ENCODE peak calls at places on chromosomes 1 and 21, in five cellular contexts. D is prostate gland, H is stomach, U is cardiac muscle cell, S is hepatocyte. N is an unnamed sample. For H3K4me1, the result is how much of the 10 kb centered on the place peaks cover.

GRCh38 chr1:54588377-54588776 is 34.9 kb downstream of the FAM151A start:
- DNase-seq in D (no peak), H (no peak), U (no peak), S (no peak), N (no peak)

GRCh38 chr21:33541105-33541711 is 709 bp downstream of the GART start:
- DNase-seq in D (no peak), H (no peak), U (peak), S (no peak), N (peak)

GRCh38 chr1:193626695-193627094 is 440.3 kb upstream of the B3GALT2 start:
- DNase-seq in D (no peak), H (no peak), U (no peak), S (no peak), N (no peak)

GRCh38 chr1:201316556-201316955 is 33.2 kb downstream of the PKP1 start:
- DNase-seq in D (no peak), H (no peak), U (no peak), S (no peak), N (no peak)

GRCh38 chr1:117653732-117654484 is 48.1 kb downstream of the TENT5C start:
- DNase-seq in D (no peak), H (no peak), U (no peak), S (no peak), N (no peak)

GRCh38 chr1:30902653-30903290 is 5.8 kb downstream of the SDC3 start:
- DNase-seq in D (no peak), H (no peak), U (no peak), S (no peak), N (no peak)

GRCh38 chr1:159829822-159830455 is 3.3 kb downstream of the SLAMF8 start:
- DNase-seq in D (no peak), H (no peak), U (peak), S (peak), N (no peak)

GRCh38 chr1:3415260-3415952 is 39.1 kb upstream of the ARHGEF16 start:
- DNase-seq in D (no peak), H (no peak), U (no peak), S (no peak), N (no peak)

GRCh38 chr1:111990878-111991760 is 1.7 kb upstream of the KCND3 start:
- DNase-seq in D (peak), H (peak), U (peak), S (peak), N (peak)

GRCh38 chr1:41500378-41500777 is 15.9 kb upstream of the EDN2 start:
- DNase-seq in D (peak), H (peak), U (no peak), S (no peak), N (peak)

GRCh38 chr1:37255111-37255795 is 219.1 kb upstream of the ZC3H12A start:
- DNase-seq in D (no peak), H (no peak), U (peak), S (peak), N (no peak)

GRCh38 chr21:45515241-45516061 is 26.8 kb downstream of the SLC19A1 start:
- DNase-seq in D (no peak), H (no peak), U (no peak), S (no peak), N (no peak)

GRCh38 chr1:185670187-185670627 is 64.0 kb upstream of the HMCN1 start:
- DNase-seq in D (peak), H (peak), U (peak), S (peak), N (peak)

GRCh38 chr21:28742527-28742926 is 250.2 kb downstream of the LTN1 start:
- DNase-seq in D (no peak), H (no peak), U (peak), S (no peak), N (no peak)

GRCh38 chr1:47418122-47418521 is 2.0 kb downstream of the FOXE3 start:
- DNase-seq in D (no peak), H (no peak), U (no peak), S (no peak), N (no peak)

GRCh38 chr1:115329965-115330364 is 8.1 kb downstream of the NGF start:
- DNase-seq in D (no peak), H (no peak), U (no peak), S (no peak), N (no peak)

GRCh38 chr1:50490640-50491039 is 67.4 kb upstream of the DMRTA2 start:
- DNase-seq in D (no peak), H (no peak), U (no peak), S (no peak), N (no peak)

GRCh38 chr1:158507511-158507910 is 35.5 kb downstream of the OR10R2 start:
- DNase-seq in D (no peak), H (no peak), U (no peak), S (no peak), N (no peak)

GRCh38 chr1:201456499-201457309 is 12.3 kb downstream of the PHLDA3 start:
- DNase-seq in D (peak), H (no peak), U (peak), S (peak), N (no peak)

GRCh38 chr1:24932284-24932683 is 2.2 kb upstream of the RUNX3 start:
- DNase-seq in D (no peak), H (peak), U (peak), S (peak), N (peak)

GRCh38 chr1:6222644-6223043 is 13.1 kb downstream of the ICMT start:
- DNase-seq in D (no peak), H (no peak), U (peak), S (peak), N (peak)

GRCh38 chr21:31351438-31351837 is 7.4 kb upstream of the TIAM1 start:
- DNase-seq in D (no peak), H (no peak), U (peak), S (peak), N (no peak)

GRCh38 chr1:159005676-159006075 is 4.0 kb upstream of the IFI16 start:
- DNase-seq in D (no peak), H (no peak), U (peak), S (no peak), N (no peak)

GRCh38 chr1:234869182-234870019 is 259.2 kb downstream of the TOMM20 start:
- DNase-seq in D (no peak), H (no peak), U (no peak), S (no peak), N (no peak)

GRCh38 chr1:35691080-35691479 is 27.6 kb downstream of the C1orf216 start:
- DNase-seq in D (no peak), H (no peak), U (no peak), S (no peak), N (no peak)

GRCh38 chr1:172997941-172998361 is 52.8 kb downstream of the TNFSF18 start:
- DNase-seq in D (no peak), H (no peak), U (peak), S (no peak), N (no peak)

GRCh38 chr1:244060691-244061090 is 9.6 kb downstream of the ZBTB18 start:
- DNase-seq in D (no peak), H (no peak), U (no peak), S (no peak), N (peak)

GRCh38 chr1:55212349-55213028 is 2.7 kb downstream of the USP24 start:
- DNase-seq in D (no peak), H (no peak), U (no peak), S (no peak), N (peak)

GRCh38 chr1:234654002-234654733 is 44.2 kb upstream of the IRF2BP2 start:
- DNase-seq in D (no peak), H (no peak), U (no peak), S (no peak), N (no peak)

GRCh38 chr21:26846036-26846931 is 1.1 kb upstream of the ADAMTS1 start:
- DNase-seq in D (peak), H (peak), U (peak), S (peak), N (peak)

GRCh38 chr1:65368403-65368802 is 52.1 kb upstream of the LEPR start:
- DNase-seq in D (no peak), H (no peak), U (no peak), S (no peak), N (no peak)
- H3K27ac ChIP-seq in D (no peak), H (no peak), U (no peak), S (no peak), N (no peak)

GRCh38 chr1:51514733-51515132 is 4.3 kb downstream of the EPS15 start:
- DNase-seq in D (no peak), H (no peak), U (no peak), S (no peak), N (peak)

GRCh38 chr1:51512611-51513010 is 6.5 kb downstream of the EPS15 start:
- DNase-seq in D (no peak), H (no peak), U (no peak), S (no peak), N (no peak)

GRCh38 chr1:51509773-51510172 is 9.3 kb downstream of the EPS15 start:
- DNase-seq in D (no peak), H (no peak), U (no peak), S (no peak), N (no peak)

GRCh38 chr1:51515312-51515960 is 3.6 kb downstream of the EPS15 start:
- DNase-seq in D (no peak), H (no peak), U (no peak), S (no peak), N (no peak)

DNA sequence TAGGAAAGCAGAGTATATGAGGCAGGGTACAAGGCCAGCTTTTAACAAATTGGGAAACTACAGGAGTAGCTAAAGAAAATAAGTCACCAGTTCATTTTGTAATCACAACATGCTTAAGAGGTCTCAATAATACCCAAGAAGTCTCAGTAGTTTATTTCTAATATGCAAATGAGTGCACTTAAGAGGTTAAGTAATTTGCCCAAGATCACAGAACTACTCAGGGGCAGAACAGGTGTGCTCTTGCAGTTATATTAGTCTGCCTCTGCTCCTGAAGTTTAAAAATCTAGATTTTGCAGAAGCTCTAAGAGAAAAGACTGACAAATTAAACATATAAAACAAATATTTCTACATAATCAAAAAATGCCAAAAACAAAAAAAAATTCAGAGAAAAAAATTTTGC is 6.9 kb downstream of the EPS15 start:
- DNase-seq in D (no peak), H (no peak), U (no peak), S (no peak), N (no peak)
- H3K4me1 ChIP-seq in D (under half), H (under half), U (under half), S (under half), N (under half)

GRCh38 chr1:240404286-240404685 is 207.7 kb downstream of the GREM2 start:
- DNase-seq in D (no peak), H (no peak), U (no peak), S (no peak), N (no peak)
- H3K27ac ChIP-seq in D (no peak), H (no peak), U (no peak), S (peak), N (no peak)

GRCh38 chr21:34878940-34879339 is 170.2 kb downstream of the RUNX1 start:
- DNase-seq in D (no peak), H (no peak), U (no peak), S (no peak), N (no peak)

GRCh38 chr21:34878501-34878900 is 170.6 kb downstream of the RUNX1 start:
- DNase-seq in D (no peak), H (peak), U (no peak), S (no peak), N (peak)

GRCh38 chr21:34881894-34882371 is 167.2 kb downstream of the RUNX1 start:
- DNase-seq in D (no peak), H (no peak), U (peak), S (no peak), N (no peak)

GRCh38 chr21:34881421-34881820 is 167.7 kb downstream of the RUNX1 start:
- DNase-seq in D (no peak), H (no peak), U (peak), S (no peak), N (no peak)

GRCh38 chr21:34880401-34880800 is 168.7 kb downstream of the RUNX1 start:
- DNase-seq in D (no peak), H (no peak), U (no peak), S (no peak), N (no peak)
- H3K4me1 ChIP-seq in D (under half), H (under half), U (under half), S (under half), N (under half)

GRCh38 chr1:98903726-98904125 is 100.9 kb downstream of the PLPPR5 start:
- DNase-seq in D (no peak), H (no peak), U (peak), S (no peak), N (no peak)
- H3K27ac ChIP-seq in D (no peak), H (no peak), U (no peak), S (no peak), N (no peak)

GRCh38 chr1:218371927-218372672 is 27.0 kb downstream of the TGFB2 start:
- DNase-seq in D (no peak), H (no peak), U (peak), S (no peak), N (no peak)

GRCh38 chr1:218377143-218377660 is 32.1 kb downstream of the TGFB2 start:
- DNase-seq in D (peak), H (no peak), U (peak), S (no peak), N (no peak)

GRCh38 chr1:218374401-218374848 is 29.3 kb downstream of the TGFB2 start:
- DNase-seq in D (no peak), H (no peak), U (peak), S (no peak), N (no peak)

GRCh38 chr1:218376722-218377121 is 31.6 kb downstream of the TGFB2 start:
- DNase-seq in D (no peak), H (no peak), U (no peak), S (no peak), N (no peak)

GRCh38 chr1:218374972-218375371 is 29.8 kb downstream of the TGFB2 start:
- DNase-seq in D (no peak), H (no peak), U (peak), S (no peak), N (no peak)
- H3K4me1 ChIP-seq in D (under half), H (under half), U (half or more), S (under half), N (under half)

GRCh38 chr1:19605884-19606442 is 38.1 kb upstream of the NBL1 start:
- DNase-seq in D (no peak), H (no peak), U (no peak), S (no peak), N (peak)
- H3K27ac ChIP-seq in D (peak), H (peak), U (no peak), S (no peak), N (peak)

DNA sequence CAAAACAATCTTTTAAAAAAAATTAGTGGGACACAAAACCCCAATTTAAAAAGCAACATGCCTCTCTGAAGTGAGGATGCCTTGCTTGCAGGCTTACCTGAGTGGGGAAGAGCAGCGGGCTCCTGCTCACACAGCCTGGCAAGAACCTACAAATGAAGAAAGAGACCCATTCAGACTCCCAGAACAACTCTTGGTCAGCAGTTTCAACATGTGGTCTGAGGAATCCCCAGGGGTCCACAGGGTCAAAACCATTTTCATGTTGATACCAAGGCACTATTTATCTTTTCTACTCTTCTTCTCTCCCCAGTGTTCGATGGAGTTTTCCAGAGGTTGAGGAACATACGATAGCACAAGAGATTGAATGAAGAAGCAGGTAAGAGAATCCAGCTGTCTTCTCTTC is 55.9 kb downstream of the SIPA1L2 start:
- DNase-seq in D (no peak), H (no peak), U (no peak), S (no peak), N (no peak)
- H3K4me1 ChIP-seq in D (under half), H (under half), U (under half), S (under half), N (under half)

DNA sequence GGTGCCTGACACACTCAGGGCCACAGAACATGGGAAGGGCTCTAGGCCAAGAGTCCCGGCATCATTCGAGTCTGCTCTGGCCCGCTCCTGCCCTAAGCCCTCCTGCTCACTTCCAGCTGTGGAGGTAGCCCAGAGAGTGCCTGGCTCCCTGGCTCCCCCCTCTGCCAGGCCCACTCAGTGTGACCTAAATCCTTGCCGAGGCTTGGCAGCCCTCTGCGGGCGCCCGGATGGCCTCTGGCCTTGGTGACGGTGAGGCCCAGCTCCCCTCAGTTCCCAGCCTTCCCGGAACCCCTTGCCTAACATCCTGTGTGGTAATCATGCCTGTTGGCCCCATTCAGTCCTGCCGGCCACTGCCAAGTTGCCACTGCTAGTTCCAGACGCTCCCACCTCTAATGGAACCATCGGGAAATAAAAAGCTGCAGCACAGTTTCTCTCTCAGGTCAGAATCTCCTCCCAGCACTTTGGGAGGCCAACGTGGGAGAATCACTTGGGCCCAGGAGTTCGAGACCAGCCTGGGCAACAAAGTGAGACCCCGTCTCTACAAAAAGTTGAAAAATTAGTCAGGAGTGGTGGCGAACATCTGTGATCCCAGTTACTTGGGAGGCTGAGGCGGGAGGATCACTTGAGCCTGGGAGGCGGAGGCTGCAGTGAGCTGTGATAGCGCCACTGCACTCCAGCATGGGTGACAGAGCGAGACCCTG is 1.2 kb upstream of the H6PD start:
- DNase-seq in D (peak), H (peak), U (peak), S (peak), N (no peak)
- H3K27ac ChIP-seq in D (peak), H (peak), U (no peak), S (peak), N (no peak)